ENCODE peak calls at places on chromosome 2, in nine cellular contexts. W, A, M, F, V, C, L, K and S are unnamed samples.

GRCh38 chr2:120803764-120804335 is 68.2 kb downstream of the GLI2 start:
- DNase-seq in M (no peak), F (no peak), C (peak; percentile 44), K (no peak), V (no peak), A (no peak), W (no peak), L (peak; percentile 31), S (no peak)

GRCh38 chr2:128438586-128438985 is 119.9 kb upstream of the HS6ST1 start:
- DNase-seq in L (no peak), V (no peak), C (no peak), W (no peak), A (no peak), M (peak; percentile 51), K (no peak), F (no peak), S (peak; percentile 8)

GRCh38 chr2:100588071-100588786 is 25.4 kb downstream of the PDCL3 start:
- DNase-seq in K (no peak), A (no peak), M (no peak), V (peak; percentile 31), L (no peak), W (no peak), C (peak; percentile 50), F (no peak), S (no peak)

GRCh38 chr2:6412533-6413085 is 453.1 kb downstream of the CMPK2 start:
- DNase-seq in L (no peak), M (no peak), V (peak; percentile 4), A (no peak), K (no peak), C (no peak), W (no peak), F (no peak), S (no peak)

GRCh38 chr2:216731465-216731864 is 36.1 kb upstream of the IGFBP5 start:
- DNase-seq in K (no peak), A (no peak), L (no peak), M (no peak), C (no peak), F (no peak), W (no peak), V (no peak), S (no peak)

GRCh38 chr2:97983698-97984097 is 12.1 kb downstream of the TMEM131 start:
- DNase-seq in L (no peak), A (no peak), F (no peak), W (no peak), M (no peak), K (no peak), C (no peak), V (no peak), S (no peak)

GRCh38 chr2:195535911-195536522 is 121.0 kb upstream of the SLC39A10 start:
- DNase-seq in C (no peak), V (no peak), L (no peak), A (no peak), K (peak; percentile 50), W (peak; percentile 32), M (no peak), F (no peak), S (no peak)

GRCh38 chr2:151237422-151238012 is 24.1 kb downstream of the RBM43 start:
- DNase-seq in C (peak; percentile 45), M (no peak), V (no peak), A (no peak), W (no peak), K (no peak), F (no peak), L (no peak), S (no peak)

GRCh38 chr2:32235315-32235714 is 29.4 kb downstream of the NLRC4 start:
- DNase-seq in M (no peak), C (no peak), W (no peak), K (no peak), L (no peak), V (no peak), A (no peak), F (no peak), S (peak; percentile 34)

GRCh38 chr2:190123956-190124355 is 61.4 kb upstream of the MSTN start:
- DNase-seq in C (no peak), W (no peak), V (no peak), L (no peak), A (no peak), M (no peak), K (no peak), F (no peak), S (no peak)

GRCh38 chr2:235937092-235937491 is 231.1 kb downstream of the GBX2 start:
- DNase-seq in C (peak; percentile 35), K (no peak), M (no peak), F (no peak), L (no peak), W (no peak), A (no peak), V (no peak), S (no peak)

GRCh38 chr2:97011977-97012569 is 25.7 kb upstream of the FAM178B start:
- DNase-seq in M (no peak), K (no peak), A (no peak), C (peak; percentile 53), F (no peak), W (no peak), L (peak; percentile 52), V (peak; percentile 25), S (no peak)

GRCh38 chr2:238026953-238027505 is 33.8 kb upstream of the SCLY start:
- DNase-seq in V (no peak), L (no peak), W (no peak), C (no peak), M (no peak), A (no peak), K (no peak), F (no peak), S (no peak)

GRCh38 chr2:102005989-102006885 is 14.5 kb downstream of the IL1R2 start:
- DNase-seq in M (no peak), A (no peak), L (peak; percentile 65), V (no peak), K (peak; percentile 30), W (no peak), C (no peak), F (no peak), S (no peak)

GRCh38 chr2:56749152-56749752 is 565.5 kb downstream of the CCDC85A start:
- DNase-seq in A (no peak), C (no peak), V (no peak), K (no peak), L (peak; percentile 44), W (no peak), M (no peak), F (no peak), S (no peak)

GRCh38 chr2:106664669-106665068 is 177.5 kb downstream of the CD8B2 start:
- DNase-seq in V (no peak), M (no peak), F (no peak), C (no peak), A (no peak), W (no peak), K (no peak), L (no peak), S (no peak)

GRCh38 chr2:238499731-238500570 is 73.2 kb downstream of the ASB1 start:
- DNase-seq in K (no peak), W (no peak), C (no peak), A (no peak), L (no peak), V (no peak), F (no peak), M (no peak), S (no peak)

GRCh38 chr2:233481368-233482142 is 85.0 kb downstream of the USP40 start:
- DNase-seq in A (no peak), C (no peak), W (no peak), K (no peak), M (no peak), L (no peak), V (no peak), F (no peak), S (no peak)

GRCh38 chr2:217826505-217826904 is 176.3 kb downstream of the TNS1 start:
- DNase-seq in A (no peak), C (no peak), K (no peak), M (no peak), F (no peak), V (no peak), L (no peak), W (no peak), S (peak; percentile 95)

GRCh38 chr2:115364078-115364477 is 921.6 kb downstream of the DPP10 start:
- DNase-seq in C (no peak), M (no peak), V (no peak), L (no peak), W (no peak), F (no peak), A (no peak), K (no peak), S (no peak)

GRCh38 chr2:63903003-63903402 is 61.3 kb downstream of the UGP2 start:
- DNase-seq in A (no peak), M (no peak), L (no peak), V (no peak), K (no peak), F (no peak), C (no peak), W (no peak), S (no peak)

GRCh38 chr2:241508240-241508509 is 209 bp downstream of the STK25 start:
- DNase-seq in V (no peak), W (no peak), L (no peak), K (no peak), M (no peak), C (no peak), F (no peak), A (no peak), S (no peak)

GRCh38 chr2:238551091-238551490 is 124.4 kb downstream of the ASB1 start:
- DNase-seq in A (no peak), V (no peak), K (no peak), M (no peak), C (no peak), F (no peak), L (no peak), W (no peak), S (no peak)

GRCh38 chr2:158776236-158776635 is 18.9 kb upstream of the DAPL1 start:
- DNase-seq in W (no peak), C (no peak), F (no peak), M (no peak), L (no peak), A (no peak), V (no peak), K (no peak), S (no peak)

GRCh38 chr2:189092936-189093335 is 86.6 kb downstream of the COL5A2 start:
- DNase-seq in W (no peak), M (no peak), K (no peak), L (no peak), A (no peak), F (peak; percentile 10), C (no peak), V (no peak), S (no peak)

GRCh38 chr2:81858998-81859397 is 1554.4 kb upstream of the LRRTM1 start:
- DNase-seq in K (no peak), A (no peak), C (no peak), V (no peak), L (no peak), M (no peak), W (no peak), F (no peak), S (no peak)

GRCh38 chr2:171798156-171798815 is 95.8 kb downstream of the SLC25A12 start:
- DNase-seq in V (no peak), K (no peak), F (no peak), W (no peak), L (no peak), A (no peak), M (no peak), C (peak; percentile 58), S (no peak)

GRCh38 chr2:128639693-128640092 is 321.0 kb upstream of the HS6ST1 start:
- DNase-seq in M (no peak), F (no peak), L (no peak), C (no peak), A (no peak), W (no peak), K (no peak), V (no peak), S (no peak)